ENCODE peak calls at places on chromosomes 12 and 14, in eight cellular contexts. M is AG04450, Q is tibial artery, L is fibroblast of lung, C is left ventricle myocardium inferior, G is cardiac muscle cell, J is fibroblast of the aortic adventitia, X is astrocyte of the spinal cord. F is an unnamed sample.

GRCh38 chr14:96754162-96754844 is 42.9 kb upstream of the VRK1 start:
- DNase-seq in X (no peak), G (no peak), L (no peak), C (no peak), Q (no peak), J (no peak), M (no peak), F (no peak)

GRCh38 chr12:112102127-112102526 is 6.5 kb downstream of the NAA25 start:
- DNase-seq in J (no peak), C (no peak), M (no peak), X (no peak), G (no peak), Q (no peak), L (no peak), F (no peak)

GRCh38 chr14:68780358-68781160 is 12.3 kb downstream of the ZFP36L1 start:
- DNase-seq in G (peak; percentile 89), M (no peak), X (peak; percentile 73), L (peak; percentile 61), J (peak; percentile 79), Q (peak; percentile 74), C (peak; percentile 73), F (peak; percentile 80)

GRCh38 chr14:21894003-21894897 is 220.6 kb upstream of the OR4E1 start:
- DNase-seq in G (peak; percentile 10), C (no peak), M (no peak), Q (no peak), J (no peak), X (no peak), L (no peak), F (no peak)

GRCh38 chr12:29639893-29640495 is 142.5 kb upstream of the OVCH1 start:
- DNase-seq in C (peak; percentile 23), L (no peak), G (peak; percentile 55), J (no peak), Q (no peak), M (no peak), X (no peak), F (no peak)

GRCh38 chr12:117900561-117900960 is 68.2 kb downstream of the KSR2 start:
- DNase-seq in L (no peak), C (no peak), X (peak; percentile 10), M (no peak), J (no peak), Q (no peak), G (no peak), F (peak; percentile 3)

GRCh38 chr14:68145539-68145938 is 326.0 kb downstream of the RAD51B start:
- DNase-seq in M (no peak), L (peak; percentile 49), G (no peak), C (no peak), J (peak; percentile 70), X (peak; percentile 55), Q (no peak), F (no peak)

GRCh38 chr12:54360717-54361456 is 3.4 kb downstream of the GPR84 start:
- DNase-seq in C (peak; percentile 71), X (peak; percentile 83), G (peak; percentile 86), L (peak; percentile 82), Q (no peak), J (peak; percentile 83), M (no peak), F (peak; percentile 86)

GRCh38 chr12:98352218-98352811 is 163.1 kb upstream of the TMPO start:
- DNase-seq in Q (no peak), C (no peak), J (peak; percentile 72), L (peak; percentile 62), G (peak; percentile 80), M (peak; percentile 34), X (peak; percentile 91), F (peak; percentile 13)

GRCh38 chr14:85934886-85935254 is 404.9 kb downstream of the FLRT2 start:
- DNase-seq in C (no peak), Q (no peak), J (no peak), X (no peak), M (no peak), G (peak; percentile 0), L (peak; percentile 4), F (no peak)

GRCh38 chr14:99716091-99716849 is 32.2 kb downstream of the CYP46A1 start:
- DNase-seq in M (no peak), G (no peak), X (no peak), Q (no peak), C (no peak), J (no peak), L (no peak), F (no peak)

GRCh38 chr12:52248541-52249035 is 15.5 kb downstream of the KRT7 start:
- DNase-seq in M (no peak), L (no peak), Q (no peak), X (no peak), C (no peak), J (no peak), G (no peak), F (no peak)

GRCh38 chr14:39417014-39417413 is 15.2 kb downstream of the FBXO33 start:
- DNase-seq in C (no peak), G (peak; percentile 47), L (no peak), X (no peak), J (peak; percentile 57), Q (no peak), M (no peak), F (peak; percentile 24)

GRCh38 chr14:85195872-85196477 is 334.0 kb upstream of the FLRT2 start:
- DNase-seq in G (peak; percentile 33), L (peak; percentile 25), Q (no peak), J (peak; percentile 49), C (no peak), M (no peak), X (no peak), F (peak; percentile 43)

GRCh38 chr12:72493390-72493789 is 221.2 kb downstream of the TRHDE start:
- DNase-seq in C (no peak), X (no peak), J (no peak), G (peak; percentile 16), M (no peak), L (no peak), Q (no peak), F (peak; percentile 12)

GRCh38 chr14:71694888-71695505 is 237.2 kb upstream of the RGS6 start:
- DNase-seq in X (no peak), Q (no peak), J (no peak), L (no peak), M (no peak), C (no peak), G (no peak), F (no peak)

GRCh38 chr14:54114941-54115340 is 158.3 kb upstream of the BMP4 start:
- DNase-seq in Q (no peak), L (no peak), X (no peak), M (no peak), G (no peak), J (peak; percentile 46), C (no peak), F (no peak)

GRCh38 chr14:50335389-50335788 is 23.3 kb downstream of the DMAC2L start:
- DNase-seq in M (no peak), Q (peak; percentile 72), J (peak; percentile 52), X (peak; percentile 83), G (peak; percentile 82), C (peak; percentile 26), L (peak; percentile 87), F (peak; percentile 75)

GRCh38 chr12:119547016-119547415 is 46.6 kb upstream of the TMEM233 start:
- DNase-seq in M (no peak), G (no peak), L (no peak), Q (no peak), X (no peak), C (no peak), J (no peak), F (no peak)

GRCh38 chr14:91383439-91383838 is 34.2 kb downstream of the CCDC88C start:
- DNase-seq in L (no peak), X (no peak), J (no peak), Q (no peak), M (no peak), G (no peak), C (no peak), F (no peak)

GRCh38 chr12:3863756-3864155 is 9.4 kb downstream of the PARP11 start:
- DNase-seq in J (no peak), Q (no peak), L (no peak), C (no peak), G (no peak), X (no peak), M (no peak), F (no peak)

GRCh38 chr12:3872800-3873636 is at the start of gene PARP11:
- DNase-seq in L (peak; percentile 96), Q (peak; percentile 99), M (peak; percentile 88), X (peak; percentile 98), J (peak; percentile 94), C (peak; percentile 99), G (peak; percentile 98), F (peak; percentile 98)

GRCh38 chr12:3869860-3870259 is 3.3 kb downstream of the PARP11 start:
- DNase-seq in J (no peak), G (no peak), X (no peak), L (no peak), M (no peak), Q (no peak), C (no peak), F (no peak)

GRCh38 chr12:3869448-3869847 is 3.8 kb downstream of the PARP11 start:
- DNase-seq in G (no peak), X (no peak), J (no peak), L (no peak), C (no peak), M (no peak), Q (no peak), F (no peak)
- H3K4me3 ChIP-seq in G (no peak overlapping the region), X (no peak overlapping the region), J (no peak overlapping the region), L (no peak overlapping the region), C (no peak overlapping the region), M (no peak overlapping the region), Q (no peak overlapping the region), F (no peak overlapping the region)

DNA sequence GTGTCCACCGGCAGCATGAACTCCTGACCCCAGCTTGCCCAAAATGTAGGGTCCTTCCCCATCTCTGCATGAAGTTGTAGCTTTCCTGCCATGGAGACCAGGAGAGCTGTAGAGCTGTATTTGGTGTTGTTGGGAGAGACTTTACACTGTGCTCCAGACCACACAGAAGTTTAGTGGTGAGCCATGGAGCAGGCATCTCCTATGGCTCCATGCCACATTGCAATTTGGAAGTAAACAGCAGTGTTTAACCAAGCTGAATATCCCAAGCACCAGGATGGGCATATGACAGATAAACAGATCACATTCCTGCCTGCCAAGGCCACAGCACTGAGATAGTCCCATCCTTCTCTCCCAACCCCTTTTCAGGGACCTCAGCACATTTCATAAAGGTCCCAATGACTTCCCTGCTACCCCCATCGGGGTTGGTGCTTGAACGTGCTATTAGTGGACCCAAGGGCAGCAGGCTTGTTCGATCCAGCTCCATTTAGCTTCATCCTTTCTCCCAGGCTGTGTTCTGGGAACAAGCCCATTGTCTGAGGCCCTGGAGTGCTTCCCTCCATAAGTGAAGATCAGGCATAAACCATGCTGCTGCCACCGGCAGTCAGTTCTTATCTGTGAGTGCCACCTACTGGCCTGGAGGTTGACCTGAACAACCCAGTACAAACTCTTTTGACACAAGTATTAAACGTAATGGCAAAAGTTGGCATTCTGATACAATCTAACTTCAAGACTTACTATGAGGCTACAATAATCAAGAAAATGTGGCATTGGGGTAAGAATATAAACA is 172.3 kb upstream of the ATXN7L3B start:
- DNase-seq in G (peak; percentile 48), C (no peak), L (peak; percentile 51), M (peak; percentile 11), J (peak; percentile 66), X (peak; percentile 65), Q (no peak), F (peak; percentile 46)
- TF ChIP-seq CTCF in G (peak; percentile 40), C (no peak), L (peak; percentile 48), M (peak; percentile 67), J (peak; percentile 69), X (peak; percentile 58), Q (no peak), F (peak; percentile 28)

GRCh38 chr14:104341532-104342434 is 203.4 kb downstream of the KIF26A start:
- DNase-seq in M (no peak), G (peak; percentile 33), Q (no peak), X (no peak), L (no peak), J (no peak), C (no peak), F (no peak)
- H3K4me3 ChIP-seq in M (no peak overlapping the region), G (no peak overlapping the region), Q (no peak overlapping the region), X (no peak overlapping the region), L (no peak overlapping the region), J (no peak overlapping the region), C (no peak overlapping the region), F (no peak overlapping the region)

GRCh38 chr12:65705380-65705876 is 118.9 kb upstream of the HMGA2 start:
- DNase-seq in Q (no peak), M (no peak), G (no peak), C (no peak), J (no peak), X (no peak), L (no peak), F (no peak)
- TF ChIP-seq CTCF in Q (no peak), M (no peak), G (no peak), C (no peak), J (no peak), X (no peak), L (no peak), F (no peak)

F was measured in foreskin fibroblast.